ENCODE peak calls at places on chromosomes 4 and X, in seven cellular contexts. One of them, this sample, is unnamed.

GRCh38 chrX:50988649-50989048 is 78.1 kb downstream of the BMP15 start:
- DNase-seq in GM13977: peak
- DNase-seq in ELR: peak
- DNase-seq in right atrium auricular region: no peak
- DNase-seq in activated T-cell treated with anti-CD3 and anti-CD28 coated beads for 24 hours: peak
- DNase-seq in A549: peak
- DNase-seq in smooth muscle cell of the brain vasculature: peak
- DNase-seq in this sample: no peak

GRCh38 chr4:112142152-112142551 is 3.1 kb upstream of the FAM241A start:
- DNase-seq in ELR: no peak
- DNase-seq in activated T-cell treated with anti-CD3 and anti-CD28 coated beads for 24 hours: no peak
- DNase-seq in smooth muscle cell of the brain vasculature: no peak
- DNase-seq in A549: no peak
- DNase-seq in right atrium auricular region: no peak
- DNase-seq in GM13977: no peak
- DNase-seq in this sample: no peak

GRCh38 chr4:7987148-7987989 is 47.7 kb upstream of the AFAP1 start:
- DNase-seq in right atrium auricular region: peak
- DNase-seq in smooth muscle cell of the brain vasculature: no peak
- DNase-seq in activated T-cell treated with anti-CD3 and anti-CD28 coated beads for 24 hours: peak
- DNase-seq in A549: peak
- DNase-seq in GM13977: peak
- DNase-seq in ELR: peak
- DNase-seq in this sample: no peak

GRCh38 chr4:104490096-104490769 is 4.5 kb downstream of the CXXC4 start:
- DNase-seq in activated T-cell treated with anti-CD3 and anti-CD28 coated beads for 24 hours: no peak
- DNase-seq in ELR: no peak
- DNase-seq in smooth muscle cell of the brain vasculature: no peak
- DNase-seq in A549: peak
- DNase-seq in GM13977: peak
- DNase-seq in right atrium auricular region: no peak
- DNase-seq in this sample: no peak

GRCh38 chrX:275967-276587 is 5.1 kb upstream of the PLCXD1 start:
- DNase-seq in smooth muscle cell of the brain vasculature: no peak
- DNase-seq in GM13977: peak
- DNase-seq in A549: peak
- DNase-seq in ELR: peak
- DNase-seq in right atrium auricular region: peak
- DNase-seq in activated T-cell treated with anti-CD3 and anti-CD28 coated beads for 24 hours: peak
- DNase-seq in this sample: no peak

GRCh38 chrX:54964766-54965511 is 29.0 kb downstream of the PFKFB1 start:
- DNase-seq in activated T-cell treated with anti-CD3 and anti-CD28 coated beads for 24 hours: no peak
- DNase-seq in A549: no peak
- DNase-seq in ELR: no peak
- DNase-seq in smooth muscle cell of the brain vasculature: no peak
- DNase-seq in GM13977: no peak
- DNase-seq in right atrium auricular region: no peak
- DNase-seq in this sample: no peak

GRCh38 chrX:130055103-130055502 is 55.2 kb downstream of the ELF4 start:
- DNase-seq in smooth muscle cell of the brain vasculature: no peak
- DNase-seq in GM13977: no peak
- DNase-seq in activated T-cell treated with anti-CD3 and anti-CD28 coated beads for 24 hours: no peak
- DNase-seq in A549: no peak
- DNase-seq in ELR: peak
- DNase-seq in right atrium auricular region: peak
- DNase-seq in this sample: no peak

GRCh38 chrX:5113128-5113527 is 1115.5 kb downstream of the NLGN4X start:
- DNase-seq in smooth muscle cell of the brain vasculature: no peak
- DNase-seq in activated T-cell treated with anti-CD3 and anti-CD28 coated beads for 24 hours: no peak
- DNase-seq in GM13977: no peak
- DNase-seq in right atrium auricular region: no peak
- DNase-seq in ELR: no peak
- DNase-seq in A549: peak
- DNase-seq in this sample: no peak

GRCh38 chr4:135354876-135355275 is 1153.3 kb upstream of the PABPC4L start:
- DNase-seq in ELR: no peak
- DNase-seq in smooth muscle cell of the brain vasculature: no peak
- DNase-seq in right atrium auricular region: no peak
- DNase-seq in activated T-cell treated with anti-CD3 and anti-CD28 coated beads for 24 hours: no peak
- DNase-seq in A549: no peak
- DNase-seq in GM13977: no peak
- DNase-seq in this sample: no peak

GRCh38 chrX:12814434-12814833 is 23.2 kb downstream of the PRPS2 start:
- DNase-seq in activated T-cell treated with anti-CD3 and anti-CD28 coated beads for 24 hours: peak
- DNase-seq in ELR: peak
- DNase-seq in GM13977: peak
- DNase-seq in A549: peak
- DNase-seq in smooth muscle cell of the brain vasculature: peak
- DNase-seq in right atrium auricular region: no peak
- DNase-seq in this sample: no peak

GRCh38 chr4:40316333-40316781 is 18.8 kb upstream of the CHRNA9 start:
- DNase-seq in right atrium auricular region: no peak
- DNase-seq in ELR: peak
- DNase-seq in activated T-cell treated with anti-CD3 and anti-CD28 coated beads for 24 hours: no peak
- DNase-seq in smooth muscle cell of the brain vasculature: peak
- DNase-seq in GM13977: peak
- DNase-seq in A549: no peak
- DNase-seq in this sample: no peak

GRCh38 chr4:41176357-41176756 is 38.0 kb downstream of the APBB2 start:
- DNase-seq in right atrium auricular region: no peak
- DNase-seq in A549: no peak
- DNase-seq in ELR: peak
- DNase-seq in GM13977: no peak
- DNase-seq in activated T-cell treated with anti-CD3 and anti-CD28 coated beads for 24 hours: no peak
- DNase-seq in smooth muscle cell of the brain vasculature: no peak
- DNase-seq in this sample: no peak

GRCh38 chr4:17504081-17504480 is 7.8 kb downstream of the QDPR start:
- DNase-seq in activated T-cell treated with anti-CD3 and anti-CD28 coated beads for 24 hours: no peak
- DNase-seq in smooth muscle cell of the brain vasculature: no peak
- DNase-seq in A549: no peak
- DNase-seq in right atrium auricular region: no peak
- DNase-seq in GM13977: no peak
- DNase-seq in ELR: no peak
- DNase-seq in this sample: no peak

GRCh38 chr4:168220893-168221292 is 97.7 kb downstream of the DDX60 start:
- DNase-seq in activated T-cell treated with anti-CD3 and anti-CD28 coated beads for 24 hours: no peak
- DNase-seq in right atrium auricular region: no peak
- DNase-seq in smooth muscle cell of the brain vasculature: no peak
- DNase-seq in GM13977: no peak
- DNase-seq in ELR: peak
- DNase-seq in A549: no peak
- DNase-seq in this sample: no peak

GRCh38 chr4:73683033-73683432 is 57.3 kb upstream of the CXCL8 start:
- DNase-seq in right atrium auricular region: no peak
- DNase-seq in smooth muscle cell of the brain vasculature: no peak
- DNase-seq in A549: no peak
- DNase-seq in activated T-cell treated with anti-CD3 and anti-CD28 coated beads for 24 hours: no peak
- DNase-seq in GM13977: no peak
- DNase-seq in ELR: no peak
- DNase-seq in this sample: no peak

GRCh38 chrX:19040373-19040772 is 56.5 kb upstream of the PHKA2 start:
- DNase-seq in smooth muscle cell of the brain vasculature: no peak
- DNase-seq in right atrium auricular region: no peak
- DNase-seq in activated T-cell treated with anti-CD3 and anti-CD28 coated beads for 24 hours: no peak
- DNase-seq in GM13977: no peak
- DNase-seq in ELR: peak
- DNase-seq in A549: no peak
- DNase-seq in this sample: no peak